ENCODE peak calls at places on chromosomes 5 and 9, in seven cellular contexts. F, A, U, Z, I, Q and W are unnamed samples.
A peak's percentile ranks its signal among the peaks of the same experiment; 100 is the strongest.

GRCh38 chr5:91206734-91207133 is 176.4 kb downstream of the ARRDC3 start:
- DNase-seq in Z (no peak), U (no peak), F (no peak), A (no peak), Q (no peak), I (no peak), W (no peak)

GRCh38 chr5:58974083-58974482 is 391.2 kb downstream of the RAB3C start:
- DNase-seq in A (no peak), U (no peak), F (no peak), Z (no peak), Q (no peak), I (no peak), W (no peak)

GRCh38 chr9:104256031-104256709 is 162.1 kb downstream of the SMC2 start:
- DNase-seq in F (no peak), A (no peak), U (no peak), Z (no peak), Q (no peak), I (no peak), W (peak; percentile 7)

GRCh38 chr9:116990592-116990991 is 303.5 kb downstream of the TRIM32 start:
- DNase-seq in I (no peak), Q (no peak), A (no peak), U (no peak), Z (no peak), F (no peak), W (no peak)

GRCh38 chr5:151181818-151182217 is 24.2 kb upstream of the ANXA6 start:
- DNase-seq in I (no peak), Q (no peak), F (no peak), U (no peak), Z (no peak), A (no peak), W (no peak)

GRCh38 chr5:140351609-140352334 is 5.4 kb upstream of the HBEGF start:
- DNase-seq in I (peak; percentile 41), A (peak; percentile 36), Q (no peak), F (peak; percentile 32), Z (peak; percentile 65), U (peak; percentile 35), W (no peak)

GRCh38 chr5:94802450-94802849 is 184.0 kb downstream of the SLF1 start:
- DNase-seq in U (no peak), F (no peak), Q (no peak), A (no peak), I (no peak), Z (no peak), W (no peak)

GRCh38 chr5:125316913-125317545 is 570.6 kb upstream of the ZNF608 start:
- DNase-seq in I (no peak), Q (no peak), U (no peak), A (no peak), F (no peak), Z (no peak), W (no peak)

GRCh38 chr9:133804199-133804598 is 66.0 kb upstream of the SARDH start:
- DNase-seq in U (no peak), F (no peak), I (no peak), Q (no peak), A (no peak), Z (no peak), W (no peak)

GRCh38 chr5:180604271-180604670 is 13.0 kb upstream of the SCGB3A1 start:
- DNase-seq in Z (no peak), A (no peak), F (no peak), I (no peak), U (no peak), Q (no peak), W (no peak)

GRCh38 chr9:33161011-33161588 is 6.0 kb downstream of the B4GALT1 start:
- DNase-seq in Q (no peak), I (no peak), A (no peak), Z (peak; percentile 85), F (no peak), U (peak; percentile 55), W (peak; percentile 97)

GRCh38 chr5:117131048-117131679 is 556.5 kb upstream of the SEMA6A start:
- DNase-seq in I (no peak), A (no peak), Q (no peak), F (no peak), U (no peak), Z (no peak), W (no peak)

GRCh38 chr5:122500245-122501086 is 188.4 kb downstream of the SNCAIP start:
- DNase-seq in Z (peak; percentile 70), A (peak; percentile 43), Q (no peak), F (no peak), I (no peak), U (no peak), W (peak; percentile 82)

GRCh38 chr5:180297587-180298282 is 5.9 kb upstream of the MAPK9 start:
- DNase-seq in Z (no peak), A (no peak), Q (no peak), U (no peak), F (no peak), I (no peak), W (no peak)

GRCh38 chr9:110157812-110158629 is 49.9 kb downstream of the C9orf152 start:
- DNase-seq in Q (no peak), Z (no peak), F (no peak), U (no peak), A (no peak), I (no peak), W (no peak)

GRCh38 chr9:131017067-131017466 is 8.1 kb downstream of the LAMC3 start:
- DNase-seq in Q (no peak), Z (no peak), U (no peak), I (no peak), A (no peak), F (no peak), W (no peak)

GRCh38 chr9:125932012-125932411 is 184.8 kb downstream of the PBX3 start:
- DNase-seq in I (no peak), Q (no peak), Z (peak; percentile 78), A (peak; percentile 30), U (no peak), F (no peak), W (peak; percentile 90)

GRCh38 chr9:1049641-1050040 is 516 bp upstream of the DMRT2 start:
- DNase-seq in A (no peak), Z (no peak), Q (no peak), I (no peak), F (no peak), U (no peak), W (no peak)

GRCh38 chr9:18485691-18486090 is 11.7 kb downstream of the ADAMTSL1 start:
- DNase-seq in F (no peak), I (no peak), Q (no peak), A (no peak), U (no peak), Z (no peak), W (peak; percentile 49)

GRCh38 chr9:70409280-70409679 is 5.2 kb downstream of the KLF9 start:
- DNase-seq in F (no peak), A (no peak), Q (no peak), Z (no peak), I (no peak), U (no peak), W (no peak)

GRCh38 chr9:92665836-92666235 is 4.1 kb downstream of the IPPK start:
- DNase-seq in F (no peak), A (no peak), U (no peak), Q (no peak), Z (no peak), I (no peak), W (no peak)

GRCh38 chr5:111942661-111943401 is 185.8 kb upstream of the NREP start:
- DNase-seq in A (no peak), F (no peak), Q (no peak), U (no peak), Z (no peak), I (no peak), W (no peak)

GRCh38 chr5:139639619-139640431 is 8.3 kb upstream of the CXXC5 start:
- DNase-seq in Z (peak; percentile 4), F (no peak), Q (no peak), U (peak; percentile 8), A (peak; percentile 58), I (no peak), W (peak; percentile 25)

GRCh38 chr9:92627651-92628050 is 42.3 kb downstream of the IPPK start:
- DNase-seq in A (no peak), Q (no peak), U (no peak), I (no peak), F (no peak), Z (no peak), W (no peak)

GRCh38 chr9:113492343-113493079 is 29.0 kb downstream of the RGS3 start:
- DNase-seq in U (no peak), Z (no peak), I (no peak), Q (no peak), A (no peak), F (no peak), W (no peak)

GRCh38 chr5:170551076-170551475 is 47.3 kb downstream of the KCNIP1 start:
- DNase-seq in I (no peak), Z (no peak), U (no peak), F (no peak), Q (no peak), A (no peak), W (no peak)

GRCh38 chr5:116440329-116440895 is 134.2 kb downstream of the SEMA6A start:
- DNase-seq in I (no peak), F (no peak), A (no peak), Q (no peak), U (no peak), Z (no peak), W (no peak)

GRCh38 chr5:73433982-73434342 is 14.6 kb downstream of the FOXD1 start:
- DNase-seq in Z (no peak), Q (no peak), I (no peak), A (no peak), F (no peak), U (no peak), W (peak; percentile 48)

GRCh38 chr9:70902171-70902570 is 219.2 kb downstream of the TRPM3 start:
- DNase-seq in F (no peak), I (no peak), Z (no peak), Q (no peak), U (no peak), A (no peak), W (no peak)

GRCh38 chr5:33781286-33781685 is 110.5 kb downstream of the ADAMTS12 start:
- DNase-seq in A (no peak), Z (peak; percentile 52), I (no peak), Q (no peak), U (no peak), F (no peak), W (peak; percentile 78)

GRCh38 chr9:22238809-22239684 is 207.6 kb upstream of the DMRTA1 start:
- DNase-seq in A (no peak), I (no peak), F (no peak), Z (peak; percentile 29), U (no peak), Q (no peak), W (no peak)

GRCh38 chr9:89635816-89636215 is 31.0 kb downstream of the GADD45G start:
- DNase-seq in I (no peak), A (no peak), Q (no peak), Z (no peak), U (no peak), F (no peak), W (no peak)

GRCh38 chr9:121607434-121608248 is 43.8 kb upstream of the DAB2IP start:
- DNase-seq in I (no peak), Z (peak; percentile 22), Q (no peak), U (no peak), A (no peak), F (no peak), W (peak; percentile 42)

GRCh38 chr9:16105576-16105975 is 552.7 kb downstream of the CCDC171 start:
- DNase-seq in Z (no peak), A (no peak), U (no peak), F (no peak), I (no peak), Q (no peak), W (no peak)

GRCh38 chr9:125330587-125330986 is 69.0 kb downstream of the GAPVD1 start:
- DNase-seq in A (no peak), Q (no peak), F (no peak), I (no peak), Z (no peak), U (no peak), W (no peak)

GRCh38 chr5:76082790-76083554 is at the start of gene SV2C:
- DNase-seq in A (peak; percentile 7), I (no peak), Z (peak; percentile 38), U (no peak), F (no peak), Q (no peak), W (no peak)

GRCh38 chr9:134814598-134815215 is 65.9 kb upstream of the FCN2 start:
- DNase-seq in Z (peak; percentile 83), U (no peak), A (no peak), I (no peak), Q (no peak), F (no peak), W (no peak)